ENCODE peak calls at places on chromosomes 13 and 19, in four cellular contexts. One of them, this sample, is unnamed. For H3K9me3, the result is how much of the 10 kb centered on the place peaks cover.

GRCh38 chr19:32339988-32340874 is 5.2 kb upstream of the ZNF507 start:
- DNase-seq in breast epithelium: peak
- DNase-seq in left lung: peak
- DNase-seq in astrocyte: no peak
- DNase-seq in this sample: peak

GRCh38 chr13:30792257-30793000 is 57.1 kb downstream of the ALOX5AP start:
- DNase-seq in breast epithelium: peak
- DNase-seq in left lung: peak
- DNase-seq in astrocyte: peak
- DNase-seq in this sample: peak

GRCh38 chr19:50870417-50871089 is 2.7 kb upstream of the KLK2 start:
- DNase-seq in breast epithelium: no peak
- DNase-seq in left lung: peak
- DNase-seq in astrocyte: no peak
- DNase-seq in this sample: peak

GRCh38 chr19:3760871-3761361 is 576 bp downstream of the APBA3 start:
- DNase-seq in astrocyte: no peak
- DNase-seq in breast epithelium: no peak
- DNase-seq in left lung: no peak
- DNase-seq in this sample: no peak

GRCh38 chr13:24618219-24618955 is 61.8 kb upstream of the ATP12A start:
- DNase-seq in left lung: no peak
- DNase-seq in breast epithelium: no peak
- DNase-seq in astrocyte: no peak
- DNase-seq in this sample: no peak

GRCh38 chr13:106617561-106617960 is 49.6 kb upstream of the ARGLU1 start:
- DNase-seq in left lung: no peak
- DNase-seq in breast epithelium: no peak
- DNase-seq in astrocyte: peak
- DNase-seq in this sample: no peak

GRCh38 chr19:16342002-16342715 is 17.5 kb downstream of the KLF2 start:
- DNase-seq in left lung: no peak
- DNase-seq in astrocyte: peak
- DNase-seq in breast epithelium: no peak
- DNase-seq in this sample: no peak

GRCh38 chr13:80010286-80010831 is 330.6 kb downstream of the SPRY2 start:
- DNase-seq in breast epithelium: no peak
- DNase-seq in left lung: no peak
- DNase-seq in astrocyte: no peak
- DNase-seq in this sample: no peak

GRCh38 chr19:29798783-29799182 is 13.0 kb upstream of the CCNE1 start:
- DNase-seq in breast epithelium: no peak
- DNase-seq in left lung: no peak
- DNase-seq in astrocyte: peak
- DNase-seq in this sample: no peak

GRCh38 chr13:32031025-32031814 is at the start of gene FRY:
- DNase-seq in left lung: peak
- DNase-seq in breast epithelium: peak
- DNase-seq in astrocyte: peak
- DNase-seq in this sample: peak

GRCh38 chr19:51467864-51468544 is 9.8 kb upstream of the SIGLEC8 start:
- DNase-seq in astrocyte: no peak
- DNase-seq in left lung: no peak
- DNase-seq in breast epithelium: peak
- DNase-seq in this sample: no peak

GRCh38 chr13:85538957-85539356 is 260.3 kb downstream of the SLITRK6 start:
- DNase-seq in left lung: no peak
- DNase-seq in astrocyte: no peak
- DNase-seq in breast epithelium: no peak
- DNase-seq in this sample: no peak

GRCh38 chr13:110629735-110630134 is 14.4 kb downstream of the NAXD start:
- DNase-seq in left lung: peak
- DNase-seq in breast epithelium: no peak
- DNase-seq in astrocyte: peak
- DNase-seq in this sample: no peak

GRCh38 chr19:43779147-43779819 is 1.5 kb downstream of the KCNN4 start:
- DNase-seq in breast epithelium: no peak
- DNase-seq in astrocyte: no peak
- DNase-seq in left lung: peak
- DNase-seq in this sample: no peak

GRCh38 chr13:35157143-35157755 is 215.2 kb downstream of the NBEA start:
- DNase-seq in breast epithelium: no peak
- DNase-seq in left lung: no peak
- DNase-seq in astrocyte: peak
- DNase-seq in this sample: no peak

GRCh38 chr13:71871180-71871754 is 4.3 kb upstream of the DACH1 start:
- DNase-seq in astrocyte: no peak
- DNase-seq in breast epithelium: no peak
- DNase-seq in left lung: no peak
- DNase-seq in this sample: no peak

GRCh38 chr19:33501957-33502356 is 19.6 kb downstream of the PEPD start:
- DNase-seq in astrocyte: no peak
- DNase-seq in breast epithelium: no peak
- DNase-seq in left lung: peak
- DNase-seq in this sample: no peak

GRCh38 chr19:15265849-15266248 is 33.6 kb upstream of the EPHX3 start:
- DNase-seq in left lung: peak
- DNase-seq in astrocyte: peak
- DNase-seq in breast epithelium: peak
- DNase-seq in this sample: peak

GRCh38 chr13:62432906-62433305 is 1017.3 kb upstream of the PCDH20 start:
- DNase-seq in breast epithelium: no peak
- DNase-seq in astrocyte: no peak
- DNase-seq in left lung: no peak
- DNase-seq in this sample: no peak

DNA sequence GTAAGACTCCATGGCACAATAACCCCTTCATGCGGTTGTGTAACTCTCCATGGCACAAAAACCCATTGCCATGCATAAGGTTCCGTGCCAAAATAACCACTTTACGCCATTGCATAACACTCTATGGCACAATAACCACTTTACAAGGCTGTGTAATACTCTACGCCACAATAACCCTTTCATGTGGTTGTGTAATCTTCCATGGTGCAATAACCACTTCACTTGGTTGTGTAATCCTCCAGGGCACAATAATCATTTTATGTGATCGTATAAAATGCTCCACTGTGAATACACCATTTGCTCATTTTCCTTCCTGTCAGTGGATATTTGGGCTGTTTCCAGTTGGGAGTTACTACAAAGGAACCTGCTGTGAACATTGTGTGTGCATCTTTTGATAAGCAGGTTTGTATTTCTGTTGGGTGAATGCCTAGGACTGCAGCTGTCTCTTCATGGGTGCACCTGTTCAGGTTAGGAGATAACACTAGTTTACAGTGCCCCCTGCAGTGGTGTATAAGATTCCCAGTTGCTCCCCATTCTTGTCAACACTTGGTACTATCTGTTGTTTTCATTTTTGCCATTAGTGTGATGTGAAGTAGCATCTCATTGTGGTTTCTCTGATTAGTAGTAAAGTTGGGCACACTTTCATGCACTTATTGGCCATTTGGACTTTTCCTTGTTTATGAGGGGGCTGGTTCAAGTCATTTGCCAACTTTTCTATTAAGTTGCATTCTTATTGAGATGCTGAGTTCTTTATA is 21.1 kb upstream of the ZSCAN18 start:
- DNase-seq in astrocyte: no peak
- DNase-seq in left lung: no peak
- DNase-seq in breast epithelium: no peak
- DNase-seq in this sample: no peak
- H3K9me3 ChIP-seq in astrocyte: half or more
- H3K9me3 ChIP-seq in left lung: under half
- H3K9me3 ChIP-seq in breast epithelium: half or more
- H3K9me3 ChIP-seq in this sample: under half

GRCh38 chr19:30864460-30865215 is 484.6 kb downstream of the TSHZ3 start:
- DNase-seq in left lung: no peak
- DNase-seq in astrocyte: no peak
- DNase-seq in breast epithelium: no peak
- DNase-seq in this sample: no peak
- H3K27ac ChIP-seq in left lung: no peak
- H3K27ac ChIP-seq in astrocyte: no peak
- H3K27ac ChIP-seq in breast epithelium: no peak
- H3K27ac ChIP-seq in this sample: no peak

DNA sequence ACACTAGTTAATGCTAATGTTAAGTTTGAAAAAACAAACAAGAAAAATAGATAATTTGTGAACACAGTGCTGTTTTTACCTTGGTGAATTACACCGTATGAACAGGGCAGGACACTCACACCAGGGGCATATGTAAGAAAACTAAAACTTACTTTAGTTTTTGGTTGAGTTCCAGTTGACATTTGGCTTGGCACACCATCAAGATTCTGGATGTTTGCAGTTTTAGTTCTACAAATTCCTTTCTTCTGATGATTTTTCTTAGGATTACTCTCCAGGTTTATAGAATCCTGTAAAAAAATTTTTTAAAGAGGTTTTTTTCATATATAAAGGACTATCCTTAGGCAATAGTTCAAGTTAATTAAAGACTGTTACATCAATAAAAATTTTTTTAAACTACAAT is 238.5 kb upstream of the STARD13 start:
- DNase-seq in breast epithelium: no peak
- DNase-seq in astrocyte: peak
- DNase-seq in left lung: no peak
- DNase-seq in this sample: no peak
- H3K9me3 ChIP-seq in breast epithelium: under half
- H3K9me3 ChIP-seq in astrocyte: under half
- H3K9me3 ChIP-seq in left lung: under half
- H3K9me3 ChIP-seq in this sample: under half

DNA sequence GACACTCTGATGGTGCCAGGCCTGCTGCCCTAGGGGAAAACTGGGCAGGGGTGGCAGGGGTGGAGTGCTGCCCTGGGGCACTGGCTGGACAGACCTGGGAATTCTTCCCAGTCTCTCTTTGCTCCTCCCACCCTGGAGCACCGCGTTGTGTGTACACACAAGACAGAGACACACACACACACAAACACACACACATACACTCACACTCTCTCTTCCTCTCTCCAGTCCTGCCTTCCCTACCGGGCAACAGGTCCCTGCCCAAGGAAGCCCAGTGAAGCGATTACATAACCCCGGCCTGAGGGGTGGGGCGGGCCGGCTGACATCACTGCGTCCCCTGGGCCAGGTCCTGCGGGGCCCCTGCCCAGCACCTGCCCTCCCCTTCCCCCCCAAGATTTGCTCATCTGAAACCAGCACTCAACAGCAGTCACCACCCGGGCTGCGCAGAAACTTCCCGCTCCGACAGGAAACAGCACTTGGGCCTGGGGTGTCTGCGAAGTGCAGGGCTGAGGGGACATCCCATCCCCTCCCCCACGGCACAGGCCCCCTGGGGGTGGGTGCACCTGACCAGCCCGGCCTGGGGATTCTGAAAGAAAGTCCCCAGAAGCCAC is 1.2 kb downstream of the MKNK2 start:
- DNase-seq in breast epithelium: peak
- DNase-seq in astrocyte: peak
- DNase-seq in left lung: peak
- DNase-seq in this sample: peak
- H3K27ac ChIP-seq in breast epithelium: peak
- H3K27ac ChIP-seq in astrocyte: peak
- H3K27ac ChIP-seq in left lung: peak
- H3K27ac ChIP-seq in this sample: peak

GRCh38 chr19:57465680-57466381 is 8.9 kb upstream of the VN1R1 start:
- DNase-seq in left lung: no peak
- DNase-seq in breast epithelium: no peak
- DNase-seq in astrocyte: no peak
- DNase-seq in this sample: no peak
- H3K9me3 ChIP-seq in left lung: under half
- H3K9me3 ChIP-seq in breast epithelium: half or more
- H3K9me3 ChIP-seq in astrocyte: under half
- H3K9me3 ChIP-seq in this sample: under half

DNA sequence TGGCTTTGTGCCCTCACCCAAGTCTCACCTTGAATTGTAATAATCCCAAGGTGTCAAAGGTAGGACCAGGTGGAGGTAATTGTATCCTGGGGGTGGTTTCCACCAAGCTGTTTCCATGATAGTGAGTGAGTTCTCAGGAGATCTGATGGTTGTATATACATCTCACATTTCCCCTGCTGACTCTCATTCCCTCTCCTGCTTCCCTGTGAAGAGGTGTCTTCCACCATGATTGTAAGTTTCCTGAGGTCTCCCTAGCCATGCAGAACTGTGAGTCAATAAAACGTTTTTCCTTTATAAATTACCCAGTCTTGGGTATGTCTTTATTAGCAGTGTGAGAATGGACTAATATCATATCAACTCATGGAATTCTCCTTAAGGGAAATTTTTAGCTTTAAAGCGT is 302.6 kb downstream of the LIG4 start:
- DNase-seq in left lung: no peak
- DNase-seq in breast epithelium: no peak
- DNase-seq in astrocyte: no peak
- DNase-seq in this sample: no peak
- H3K27ac ChIP-seq in left lung: no peak
- H3K27ac ChIP-seq in breast epithelium: no peak
- H3K27ac ChIP-seq in astrocyte: no peak
- H3K27ac ChIP-seq in this sample: no peak

GRCh38 chr13:19020988-19021387 is 160.6 kb downstream of the TUBA3C start:
- DNase-seq in astrocyte: no peak
- DNase-seq in left lung: no peak
- DNase-seq in breast epithelium: no peak
- DNase-seq in this sample: no peak

DNA sequence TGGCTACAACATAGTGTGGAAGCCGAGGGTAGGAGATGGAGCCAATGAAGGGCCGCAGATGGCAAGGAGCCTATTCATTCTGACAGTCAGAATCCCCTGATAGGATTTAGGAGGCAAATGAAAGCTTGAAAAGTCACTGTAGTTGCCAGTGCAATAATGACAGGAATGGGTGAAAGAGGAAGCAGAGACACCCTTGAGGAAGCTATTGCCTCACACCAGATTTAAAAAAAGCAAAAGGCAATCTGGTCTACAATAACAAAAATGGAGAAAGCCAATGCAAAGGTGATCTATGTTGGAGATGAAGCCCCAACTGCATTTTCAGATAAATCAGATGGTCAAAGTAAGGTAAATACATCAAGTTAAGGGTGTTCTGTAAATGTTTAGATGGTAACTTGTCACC is 158.5 kb downstream of the TUBA3C start:
- DNase-seq in left lung: no peak
- DNase-seq in breast epithelium: no peak
- DNase-seq in astrocyte: no peak
- DNase-seq in this sample: no peak
- H3K9me3 ChIP-seq in left lung: under half
- H3K9me3 ChIP-seq in breast epithelium: under half
- H3K9me3 ChIP-seq in astrocyte: under half
- H3K9me3 ChIP-seq in this sample: under half

GRCh38 chr19:55088021-55088451 is 12.4 kb downstream of the EPS8L1 start:
- DNase-seq in breast epithelium: no peak
- DNase-seq in left lung: no peak
- DNase-seq in astrocyte: no peak
- DNase-seq in this sample: no peak
- H3K27ac ChIP-seq in breast epithelium: peak
- H3K27ac ChIP-seq in left lung: no peak
- H3K27ac ChIP-seq in astrocyte: no peak
- H3K27ac ChIP-seq in this sample: no peak

This sample was measured in pancreas.